ENCODE peak calls at places on chromosomes 2 and 18, in five cellular contexts. B, S, R, Z and K are unnamed samples.

GRCh38 chr2:211568439-211568838 is 970.2 kb downstream of the ERBB4 start:
- DNase-seq in Z (no peak), R (no peak), B (no peak), S (no peak), K (no peak)

GRCh38 chr18:49609416-49610284 is 47.8 kb downstream of the LIPG start:
- DNase-seq in R (no peak), S (no peak), Z (peak; percentile 44), B (no peak), K (no peak)

GRCh38 chr2:17303054-17303453 is 215.2 kb downstream of the RAD51AP2 start:
- DNase-seq in Z (peak; percentile 74), R (no peak), S (no peak), B (no peak), K (no peak)

GRCh38 chr2:161030260-161031063 is 129.8 kb upstream of the TANK start:
- DNase-seq in B (no peak), R (peak; percentile 67), Z (peak; percentile 95), S (no peak), K (peak; percentile 5)

GRCh38 chr18:31612124-31612523 is 20.4 kb downstream of the TTR start:
- DNase-seq in R (no peak), S (no peak), B (no peak), Z (no peak), K (no peak)

GRCh38 chr2:240300261-240300821 is 135.1 kb upstream of the GPC1 start:
- DNase-seq in Z (no peak), S (no peak), B (no peak), R (no peak), K (no peak)

GRCh38 chr2:56444339-56444738 is 260.5 kb downstream of the CCDC85A start:
- DNase-seq in B (no peak), R (no peak), Z (peak; percentile 87), S (no peak), K (peak; percentile 97)

GRCh38 chr2:158975271-158975921 is 7.0 kb downstream of the TANC1 start:
- DNase-seq in Z (peak; percentile 17), S (no peak), R (no peak), B (no peak), K (no peak)

GRCh38 chr2:177574357-177574756 is 181.8 kb downstream of the AGPS start:
- DNase-seq in S (no peak), Z (no peak), B (no peak), R (no peak), K (no peak)

GRCh38 chr2:239395524-239395923 is 5.3 kb downstream of the HDAC4 start:
- DNase-seq in Z (no peak), R (no peak), S (no peak), B (no peak), K (no peak)

GRCh38 chr2:215540646-215541045 is 104.8 kb upstream of the FN1 start:
- DNase-seq in Z (no peak), R (no peak), S (no peak), B (no peak), K (no peak)

GRCh38 chr2:219285894-219286425 is 6.8 kb downstream of the DNAJB2 start:
- DNase-seq in B (no peak), S (peak; percentile 67), R (no peak), Z (no peak), K (no peak)

GRCh38 chr18:52367962-52368745 is 28.2 kb downstream of the DCC start:
- DNase-seq in Z (no peak), S (no peak), B (no peak), R (no peak), K (no peak)

GRCh38 chr2:9212010-9212638 is 5.5 kb downstream of the ASAP2 start:
- DNase-seq in S (no peak), B (no peak), Z (no peak), R (no peak), K (peak; percentile 73)

GRCh38 chr2:145166716-145167115 is 646.8 kb upstream of the ZEB2 start:
- DNase-seq in Z (no peak), B (no peak), S (no peak), R (no peak), K (no peak)

GRCh38 chr18:27959101-27959500 is 217.8 kb downstream of the CDH2 start:
- DNase-seq in Z (no peak), R (no peak), S (no peak), B (no peak), K (no peak)

GRCh38 chr2:139122711-139123158 is 342.5 kb upstream of the NXPH2 start:
- DNase-seq in B (no peak), Z (peak; percentile 96), R (no peak), S (no peak), K (no peak)

GRCh38 chr2:237732790-237733349 is 65.7 kb upstream of the RBM44 start:
- DNase-seq in R (peak; percentile 84), Z (peak; percentile 20), S (no peak), B (no peak), K (peak; percentile 81)

GRCh38 chr2:207796585-207797350 is 27.1 kb upstream of the FZD5 start:
- DNase-seq in B (no peak), R (no peak), S (peak; percentile 33), Z (peak; percentile 81), K (peak; percentile 82)

GRCh38 chr2:74109551-74109950 is 38.2 kb downstream of the BOLA3 start:
- DNase-seq in B (no peak), R (no peak), Z (no peak), S (no peak), K (no peak)

GRCh38 chr2:209423562-209424541 is at the start of gene MAP2:
- DNase-seq in S (peak; percentile 89), B (no peak), R (peak; percentile 92), Z (peak; percentile 89), K (peak; percentile 49)

GRCh38 chr2:65388051-65388531 is 44.3 kb downstream of the SPRED2 start:
- DNase-seq in B (no peak), S (no peak), R (no peak), Z (no peak), K (no peak)

GRCh38 chr2:44267269-44268258 is 7.7 kb upstream of the SLC3A1 start:
- DNase-seq in Z (peak; percentile 80), B (no peak), S (no peak), R (peak; percentile 90), K (no peak)

GRCh38 chr2:204451766-204452165 is 93.5 kb upstream of the PARD3B start:
- DNase-seq in S (no peak), Z (no peak), R (no peak), B (no peak), K (no peak)

GRCh38 chr2:66435549-66435875 is 587 bp downstream of the MEIS1 start:
- DNase-seq in B (no peak), S (no peak), R (no peak), Z (no peak), K (peak; percentile 12)

GRCh38 chr2:105361132-105361889 is 24.0 kb downstream of the C2orf49 start:
- DNase-seq in Z (no peak), R (no peak), S (no peak), B (no peak), K (no peak)

GRCh38 chr18:7358989-7359726 is 128.3 kb downstream of the LRRC30 start:
- DNase-seq in S (no peak), Z (no peak), B (no peak), R (no peak), K (no peak)

GRCh38 chr18:70221911-70222278 is 16.4 kb upstream of the RTTN start:
- DNase-seq in S (no peak), B (no peak), R (no peak), Z (no peak), K (no peak)

GRCh38 chr18:2881490-2882195 is 34.8 kb downstream of the EMILIN2 start:
- DNase-seq in B (no peak), R (peak; percentile 86), S (no peak), Z (peak; percentile 96), K (no peak)

GRCh38 chr18:12336887-12337286 is 28.8 kb downstream of the TUBB6 start:
- DNase-seq in B (no peak), R (no peak), S (no peak), Z (peak; percentile 93), K (peak; percentile 52)

GRCh38 chr2:147660680-147661079 is 184.1 kb upstream of the ACVR2A start:
- DNase-seq in B (no peak), S (peak; percentile 34), R (no peak), Z (peak; percentile 21), K (no peak)

GRCh38 chr2:198040820-198041219 is 236.4 kb downstream of the PLCL1 start:
- DNase-seq in B (no peak), S (peak; percentile 85), Z (no peak), R (no peak), K (no peak)

GRCh38 chr18:31711365-31712035 is 27.1 kb upstream of the B4GALT6 start:
- DNase-seq in S (no peak), Z (no peak), R (no peak), B (no peak), K (no peak)